ENCODE peak calls at places on chromosomes 1 and 21, in six cellular contexts. One of them, this sample, is unnamed. For H3K4me1, the result is how much of the 10 kb centered on the place peaks cover.

GRCh38 chr21:29077651-29078090 is 4.2 kb upstream of the CCT8 start:
- DNase-seq in Panc1: no peak
- DNase-seq in thoracic aorta: no peak
- DNase-seq in tibial artery: no peak
- DNase-seq in pancreas: no peak
- DNase-seq in cardiac muscle cell: peak
- DNase-seq in this sample: peak

GRCh38 chr1:153384996-153385580 is 5.8 kb downstream of the S100A8 start:
- DNase-seq in Panc1: no peak
- DNase-seq in thoracic aorta: no peak
- DNase-seq in tibial artery: peak
- DNase-seq in pancreas: no peak
- DNase-seq in cardiac muscle cell: no peak
- DNase-seq in this sample: no peak

GRCh38 chr1:29237906-29238600 is 1.7 kb downstream of the PTPRU start:
- DNase-seq in Panc1: no peak
- DNase-seq in thoracic aorta: no peak
- DNase-seq in tibial artery: peak
- DNase-seq in pancreas: peak
- DNase-seq in cardiac muscle cell: peak
- DNase-seq in this sample: peak

GRCh38 chr1:160837558-160838205 is 25.0 kb downstream of the CD244 start:
- DNase-seq in Panc1: no peak
- DNase-seq in thoracic aorta: no peak
- DNase-seq in tibial artery: no peak
- DNase-seq in pancreas: no peak
- DNase-seq in cardiac muscle cell: peak
- DNase-seq in this sample: no peak

GRCh38 chr1:203898458-203899244 is 37.3 kb downstream of the SNRPE start:
- DNase-seq in Panc1: no peak
- DNase-seq in thoracic aorta: no peak
- DNase-seq in tibial artery: no peak
- DNase-seq in pancreas: no peak
- DNase-seq in cardiac muscle cell: no peak
- DNase-seq in this sample: peak

GRCh38 chr1:167489581-167490340 is 28.6 kb downstream of the CD247 start:
- DNase-seq in Panc1: no peak
- DNase-seq in thoracic aorta: no peak
- DNase-seq in tibial artery: no peak
- DNase-seq in pancreas: no peak
- DNase-seq in cardiac muscle cell: no peak
- DNase-seq in this sample: no peak

GRCh38 chr1:12448746-12449177 is 169.2 kb downstream of the DHRS3 start:
- DNase-seq in Panc1: no peak
- DNase-seq in thoracic aorta: no peak
- DNase-seq in tibial artery: no peak
- DNase-seq in pancreas: no peak
- DNase-seq in cardiac muscle cell: peak
- DNase-seq in this sample: no peak

GRCh38 chr1:18836654-18837053 is 22.8 kb downstream of the TAS1R2 start:
- DNase-seq in Panc1: no peak
- DNase-seq in thoracic aorta: no peak
- DNase-seq in tibial artery: no peak
- DNase-seq in pancreas: no peak
- DNase-seq in cardiac muscle cell: no peak
- DNase-seq in this sample: no peak

GRCh38 chr1:33335020-33335419 is 14.1 kb upstream of the A3GALT2 start:
- DNase-seq in Panc1: no peak
- DNase-seq in thoracic aorta: no peak
- DNase-seq in tibial artery: no peak
- DNase-seq in pancreas: no peak
- DNase-seq in cardiac muscle cell: peak
- DNase-seq in this sample: no peak

GRCh38 chr1:62912028-62912638 is 128.2 kb downstream of the ATG4C start:
- DNase-seq in Panc1: no peak
- DNase-seq in thoracic aorta: no peak
- DNase-seq in tibial artery: no peak
- DNase-seq in pancreas: no peak
- DNase-seq in cardiac muscle cell: peak
- DNase-seq in this sample: no peak

GRCh38 chr1:48649880-48650279 is 126.8 kb downstream of the BEND5 start:
- DNase-seq in Panc1: no peak
- DNase-seq in thoracic aorta: no peak
- DNase-seq in tibial artery: no peak
- DNase-seq in pancreas: no peak
- DNase-seq in cardiac muscle cell: no peak
- DNase-seq in this sample: no peak

GRCh38 chr1:119141020-119141424 is 569 bp upstream of the WARS2 start:
- DNase-seq in Panc1: no peak
- DNase-seq in thoracic aorta: no peak
- DNase-seq in tibial artery: no peak
- DNase-seq in pancreas: peak
- DNase-seq in cardiac muscle cell: peak
- DNase-seq in this sample: peak

GRCh38 chr1:178653091-178653490 is 72.0 kb upstream of the RALGPS2 start:
- DNase-seq in Panc1: peak
- DNase-seq in thoracic aorta: no peak
- DNase-seq in tibial artery: no peak
- DNase-seq in pancreas: no peak
- DNase-seq in cardiac muscle cell: no peak
- DNase-seq in this sample: no peak

GRCh38 chr1:76075877-76076276 is 1.3 kb downstream of the ST6GALNAC3 start:
- DNase-seq in Panc1: no peak
- DNase-seq in thoracic aorta: no peak
- DNase-seq in tibial artery: no peak
- DNase-seq in pancreas: no peak
- DNase-seq in cardiac muscle cell: peak
- DNase-seq in this sample: no peak

GRCh38 chr1:93774707-93775106 is 93.1 kb upstream of the BCAR3 start:
- DNase-seq in Panc1: no peak
- DNase-seq in thoracic aorta: no peak
- DNase-seq in tibial artery: no peak
- DNase-seq in pancreas: no peak
- DNase-seq in cardiac muscle cell: no peak
- DNase-seq in this sample: no peak

GRCh38 chr1:225694151-225694603 is 41.3 kb upstream of the ENAH start:
- DNase-seq in Panc1: no peak
- DNase-seq in thoracic aorta: no peak
- DNase-seq in tibial artery: peak
- DNase-seq in pancreas: no peak
- DNase-seq in cardiac muscle cell: peak
- DNase-seq in this sample: peak

GRCh38 chr1:112818990-112819689 is 104.0 kb upstream of the PPM1J start:
- DNase-seq in Panc1: no peak
- DNase-seq in thoracic aorta: no peak
- DNase-seq in tibial artery: no peak
- DNase-seq in pancreas: no peak
- DNase-seq in cardiac muscle cell: peak
- DNase-seq in this sample: no peak

GRCh38 chr1:211515090-211516023 is 23.4 kb upstream of the RD3 start:
- DNase-seq in Panc1: peak
- DNase-seq in thoracic aorta: no peak
- DNase-seq in tibial artery: peak
- DNase-seq in pancreas: peak
- DNase-seq in cardiac muscle cell: peak
- DNase-seq in this sample: peak

GRCh38 chr1:21734526-21734925 is 48.4 kb downstream of the USP48 start:
- DNase-seq in Panc1: no peak
- DNase-seq in thoracic aorta: no peak
- DNase-seq in tibial artery: no peak
- DNase-seq in pancreas: no peak
- DNase-seq in cardiac muscle cell: no peak
- DNase-seq in this sample: no peak

GRCh38 chr1:3530931-3531818 is 76.7 kb downstream of the ARHGEF16 start:
- DNase-seq in Panc1: no peak
- DNase-seq in thoracic aorta: no peak
- DNase-seq in tibial artery: peak
- DNase-seq in pancreas: peak
- DNase-seq in cardiac muscle cell: peak
- DNase-seq in this sample: peak

GRCh38 chr1:205648212-205648910 is 16.6 kb upstream of the ELK4 start:
- DNase-seq in Panc1: no peak
- DNase-seq in thoracic aorta: no peak
- DNase-seq in tibial artery: no peak
- DNase-seq in pancreas: no peak
- DNase-seq in cardiac muscle cell: no peak
- DNase-seq in this sample: no peak

DNA sequence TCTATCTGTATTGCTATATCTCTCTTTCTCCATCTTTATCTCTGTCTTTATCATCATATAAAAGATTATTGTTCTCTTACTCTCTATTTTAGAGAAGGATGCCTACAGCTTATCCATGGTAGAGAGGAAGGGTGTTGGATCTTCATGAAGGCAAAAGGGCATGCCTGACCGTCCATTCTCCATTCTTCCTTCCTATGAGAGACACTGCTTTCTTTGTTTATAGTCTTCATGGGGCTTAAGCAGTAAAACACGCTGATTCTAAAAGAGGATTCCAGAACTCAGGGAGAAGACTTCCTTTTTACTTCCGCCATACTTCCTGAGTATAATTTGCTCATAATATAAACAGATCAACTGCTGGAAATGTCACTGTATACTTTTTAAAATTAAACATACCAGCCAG is 44.0 kb downstream of the PDE4B start:
- DNase-seq in Panc1: no peak
- DNase-seq in thoracic aorta: no peak
- DNase-seq in tibial artery: no peak
- DNase-seq in pancreas: no peak
- DNase-seq in cardiac muscle cell: no peak
- DNase-seq in this sample: no peak
- H3K4me1 ChIP-seq in Panc1: under half
- H3K4me1 ChIP-seq in thoracic aorta: under half
- H3K4me1 ChIP-seq in tibial artery: under half
- H3K4me1 ChIP-seq in pancreas: under half
- H3K4me1 ChIP-seq in cardiac muscle cell: under half
- H3K4me1 ChIP-seq in this sample: under half

GRCh38 chr1:230145953-230146476 is 79.0 kb downstream of the GALNT2 start:
- DNase-seq in Panc1: no peak
- DNase-seq in thoracic aorta: no peak
- DNase-seq in tibial artery: no peak
- DNase-seq in pancreas: no peak
- DNase-seq in cardiac muscle cell: no peak
- DNase-seq in this sample: no peak
- TF ChIP-seq CTCF in Panc1: no peak
- TF ChIP-seq CTCF in thoracic aorta: no peak
- TF ChIP-seq CTCF in tibial artery: no peak
- TF ChIP-seq CTCF in pancreas: no peak
- TF ChIP-seq CTCF in cardiac muscle cell: no peak
- TF ChIP-seq CTCF in this sample: no peak

DNA sequence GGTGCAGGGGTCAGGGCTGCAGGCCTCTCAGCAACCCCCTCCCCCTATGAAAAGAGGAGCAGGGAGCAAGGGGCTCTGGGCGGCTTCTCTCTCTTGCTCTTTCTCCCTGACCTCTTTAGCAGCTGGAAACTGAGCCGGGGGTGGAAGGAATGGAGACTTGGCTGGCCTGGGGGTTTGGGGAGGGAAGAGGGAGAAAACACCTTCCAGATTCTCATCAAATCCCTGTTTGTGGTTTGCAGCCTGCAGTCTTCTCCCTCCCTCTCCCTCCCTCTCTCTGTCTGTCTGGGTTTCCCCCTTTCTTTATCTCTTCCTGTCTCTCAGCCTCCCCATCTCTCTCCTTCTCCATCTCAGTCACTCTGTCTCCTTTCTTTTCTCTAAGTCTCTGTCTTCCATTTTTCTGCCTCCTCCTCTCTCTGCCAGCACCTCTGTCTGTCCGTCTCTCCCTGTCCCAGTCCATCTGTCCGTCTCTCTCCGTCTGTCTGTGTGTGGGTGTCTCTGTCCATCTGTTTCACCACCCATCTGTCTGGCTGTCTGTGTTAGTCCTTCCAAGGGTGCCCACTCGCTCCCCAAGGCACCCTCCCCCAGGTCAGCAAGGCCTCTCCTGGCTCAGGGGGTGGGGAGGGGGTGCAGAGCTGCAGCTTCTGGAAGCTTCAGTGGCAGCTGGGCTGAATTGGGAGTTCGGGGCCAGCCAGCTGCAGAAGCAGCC is 6.3 kb downstream of the AHDC1 start:
- DNase-seq in Panc1: no peak
- DNase-seq in thoracic aorta: no peak
- DNase-seq in tibial artery: peak
- DNase-seq in pancreas: no peak
- DNase-seq in cardiac muscle cell: peak
- DNase-seq in this sample: no peak
- H3K4me1 ChIP-seq in Panc1: half or more
- H3K4me1 ChIP-seq in thoracic aorta: half or more
- H3K4me1 ChIP-seq in tibial artery: half or more
- H3K4me1 ChIP-seq in pancreas: under half
- H3K4me1 ChIP-seq in cardiac muscle cell: half or more
- H3K4me1 ChIP-seq in this sample: under half

GRCh38 chr1:156499703-156500577 is 635 bp downstream of the MEF2D start:
- DNase-seq in Panc1: no peak
- DNase-seq in thoracic aorta: no peak
- DNase-seq in tibial artery: peak
- DNase-seq in pancreas: peak
- DNase-seq in cardiac muscle cell: no peak
- DNase-seq in this sample: no peak

GRCh38 chr1:156499194-156499702 is 1.3 kb downstream of the MEF2D start:
- DNase-seq in Panc1: no peak
- DNase-seq in thoracic aorta: no peak
- DNase-seq in tibial artery: peak
- DNase-seq in pancreas: no peak
- DNase-seq in cardiac muscle cell: no peak
- DNase-seq in this sample: no peak

GRCh38 chr1:156500578-156500846 is at the start of gene MEF2D:
- DNase-seq in Panc1: no peak
- DNase-seq in thoracic aorta: no peak
- DNase-seq in tibial artery: no peak
- DNase-seq in pancreas: no peak
- DNase-seq in cardiac muscle cell: no peak
- DNase-seq in this sample: no peak

GRCh38 chr1:156502396-156502748 is 1.8 kb upstream of the MEF2D start:
- DNase-seq in Panc1: no peak
- DNase-seq in thoracic aorta: no peak
- DNase-seq in tibial artery: no peak
- DNase-seq in pancreas: no peak
- DNase-seq in cardiac muscle cell: no peak
- DNase-seq in this sample: no peak

DNA sequence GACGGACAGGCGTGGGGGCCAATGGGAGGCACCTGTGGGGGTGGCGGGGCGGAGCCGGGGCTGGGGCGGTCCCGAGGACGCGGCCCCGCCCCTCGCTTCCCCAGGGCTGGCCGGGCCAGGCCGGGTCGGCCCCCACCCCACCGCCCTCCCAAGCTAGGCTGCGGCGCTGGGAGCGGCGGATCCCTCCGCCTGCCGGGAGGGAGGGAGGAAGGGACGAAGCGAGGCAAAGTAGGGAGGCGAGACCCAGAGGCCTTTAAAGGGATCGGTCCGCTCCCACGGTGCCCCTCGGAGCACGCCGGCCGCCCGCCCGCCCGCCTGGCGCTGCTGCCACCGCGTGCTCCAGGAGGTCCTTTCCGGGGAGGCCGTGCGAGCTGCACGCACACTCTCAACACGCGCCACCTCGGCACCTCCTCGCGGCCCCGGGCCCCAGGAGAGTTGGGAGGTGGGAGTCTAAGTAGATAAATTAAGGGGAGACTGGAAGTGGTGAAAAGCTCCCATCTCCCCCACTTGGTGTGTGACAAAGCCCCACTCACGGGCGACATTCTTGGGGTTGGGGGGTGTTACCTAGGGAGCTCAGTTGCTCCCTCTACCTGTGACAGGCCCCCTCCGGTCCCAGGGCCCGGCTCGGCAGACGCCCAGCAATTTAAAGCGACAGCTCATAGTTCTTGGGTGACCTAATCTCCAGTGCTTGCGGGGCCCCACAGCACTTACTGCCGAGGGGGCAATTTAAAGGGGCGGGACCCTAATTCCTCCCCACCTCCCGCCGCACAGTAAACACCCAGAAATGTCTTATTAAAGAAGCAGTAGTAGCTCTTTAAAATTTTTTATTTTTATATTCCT is 492 bp upstream of the MEF2D start:
- DNase-seq in Panc1: peak
- DNase-seq in thoracic aorta: peak
- DNase-seq in tibial artery: peak
- DNase-seq in pancreas: peak
- DNase-seq in cardiac muscle cell: peak
- DNase-seq in this sample: peak
- TF ChIP-seq CTCF in Panc1: peak
- TF ChIP-seq CTCF in thoracic aorta: no peak
- TF ChIP-seq CTCF in tibial artery: no peak
- TF ChIP-seq CTCF in pancreas: peak
- TF ChIP-seq CTCF in cardiac muscle cell: peak
- TF ChIP-seq CTCF in this sample: peak

This sample was measured in Caco-2.